ENCODE peak calls at places on chromosome 16, in eight cellular contexts. I is uterus, M is H1, F is right cardiac atrium, N is A549, Y is AG10803, O is aorta, R is bronchial epithelial cell. D is an unnamed sample.

GRCh38 chr16:57616871-57617270 is 11.6 kb upstream of the ADGRG1 start:
- DNase-seq in I (no peak), M (peak; percentile 30), F (peak; percentile 38), N (no peak), Y (no peak), O (peak; percentile 42), R (no peak), D (no peak)

GRCh38 chr16:21021316-21021715 is 120.7 kb downstream of the LYRM1 start:
- DNase-seq in I (no peak), M (no peak), F (no peak), N (no peak), Y (no peak), O (no peak), R (no peak), D (no peak)

GRCh38 chr16:50747206-50747956 is 5.5 kb downstream of the CYLD start:
- DNase-seq in I (no peak), M (no peak), F (no peak), N (peak; percentile 22), Y (no peak), O (no peak), R (peak; percentile 45), D (no peak)

GRCh38 chr16:28936784-28937155 is 5.0 kb downstream of the CD19 start:
- DNase-seq in I (no peak), M (no peak), F (peak; percentile 67), N (no peak), Y (no peak), O (no peak), R (no peak), D (no peak)

GRCh38 chr16:20285993-20286499 is 41.3 kb downstream of the GP2 start:
- DNase-seq in I (no peak), M (no peak), F (no peak), N (no peak), Y (no peak), O (no peak), R (no peak), D (no peak)

GRCh38 chr16:85172465-85173071 is 60.3 kb upstream of the CIBAR2 start:
- DNase-seq in I (no peak), M (peak; percentile 70), F (no peak), N (peak; percentile 62), Y (peak; percentile 54), O (peak; percentile 79), R (peak; percentile 12), D (no peak)

GRCh38 chr16:58360041-58360634 is 32.1 kb upstream of the GINS3 start:
- DNase-seq in I (no peak), M (no peak), F (no peak), N (no peak), Y (no peak), O (no peak), R (no peak), D (no peak)

GRCh38 chr16:76360384-76360783 is 83.2 kb downstream of the CNTNAP4 start:
- DNase-seq in I (no peak), M (no peak), F (no peak), N (no peak), Y (no peak), O (no peak), R (no peak), D (no peak)

GRCh38 chr16:17470871-17471744 is at the start of gene XYLT1:
- DNase-seq in I (peak; percentile 77), M (peak; percentile 81), F (peak; percentile 86), N (no peak), Y (peak; percentile 98), O (peak; percentile 90), R (peak; percentile 76), D (no peak)

GRCh38 chr16:23145186-23145585 is 4.1 kb downstream of the USP31 start:
- DNase-seq in I (no peak), M (no peak), F (no peak), N (no peak), Y (no peak), O (no peak), R (peak; percentile 78), D (peak; percentile 76)

GRCh38 chr16:57023541-57024249 is 34.3 kb downstream of the NLRC5 start:
- DNase-seq in I (no peak), M (no peak), F (no peak), N (no peak), Y (no peak), O (peak; percentile 65), R (no peak), D (no peak)

GRCh38 chr16:6977291-6977690 is 355.4 kb upstream of the RBFOX1 start:
- DNase-seq in I (no peak), M (no peak), F (no peak), N (no peak), Y (no peak), O (no peak), R (no peak), D (no peak)

GRCh38 chr16:87607223-87607622 is 4.9 kb downstream of the JPH3 start:
- DNase-seq in I (no peak), M (no peak), F (no peak), N (no peak), Y (no peak), O (no peak), R (no peak), D (no peak)

GRCh38 chr16:57663436-57663835 is 4.7 kb upstream of the ADGRG3 start:
- DNase-seq in I (no peak), M (no peak), F (no peak), N (no peak), Y (no peak), O (no peak), R (no peak), D (no peak)

GRCh38 chr16:79717324-79717848 is 116.8 kb upstream of the MAF start:
- DNase-seq in I (no peak), M (no peak), F (no peak), N (no peak), Y (no peak), O (no peak), R (no peak), D (no peak)

GRCh38 chr16:32116080-32116479 is 137.0 kb upstream of the TP53TG3D start:
- DNase-seq in I (no peak), M (no peak), F (peak; percentile 52), N (no peak), Y (no peak), O (peak; percentile 71), R (no peak), D (no peak)

GRCh38 chr16:23256440-23256839 is 45.7 kb upstream of the SCNN1B start:
- DNase-seq in I (no peak), M (no peak), F (no peak), N (no peak), Y (no peak), O (no peak), R (no peak), D (no peak)

GRCh38 chr16:49631521-49632041 is 224.3 kb downstream of the ZNF423 start:
- DNase-seq in I (no peak), M (no peak), F (no peak), N (no peak), Y (peak; percentile 57), O (no peak), R (no peak), D (no peak)

GRCh38 chr16:3101841-3102470 is 2.9 kb upstream of the ZSCAN10 start:
- DNase-seq in I (no peak), M (peak; percentile 61), F (peak; percentile 63), N (no peak), Y (no peak), O (no peak), R (no peak), D (no peak)

GRCh38 chr16:50274771-50275415 is 8.5 kb downstream of the ADCY7 start:
- DNase-seq in I (no peak), M (no peak), F (no peak), N (no peak), Y (no peak), O (peak; percentile 48), R (no peak), D (no peak)

GRCh38 chr16:3662601-3663000 is 8.1 kb downstream of the DNASE1 start:
- DNase-seq in I (no peak), M (no peak), F (no peak), N (no peak), Y (no peak), O (peak; percentile 59), R (no peak), D (no peak)

GRCh38 chr16:7397901-7398300 is 65.3 kb downstream of the RBFOX1 start:
- DNase-seq in I (no peak), M (no peak), F (no peak), N (no peak), Y (peak; percentile 84), O (no peak), R (no peak), D (no peak)

GRCh38 chr16:85019659-85020245 is 7.8 kb upstream of the KIAA0513 start:
- DNase-seq in I (peak; percentile 27), M (no peak), F (peak; percentile 78), N (no peak), Y (no peak), O (peak; percentile 76), R (peak; percentile 44), D (no peak)

GRCh38 chr16:53507464-53508180 is 4.6 kb upstream of the AKTIP start:
- DNase-seq in I (no peak), M (no peak), F (no peak), N (no peak), Y (no peak), O (no peak), R (no peak), D (no peak)

DNA sequence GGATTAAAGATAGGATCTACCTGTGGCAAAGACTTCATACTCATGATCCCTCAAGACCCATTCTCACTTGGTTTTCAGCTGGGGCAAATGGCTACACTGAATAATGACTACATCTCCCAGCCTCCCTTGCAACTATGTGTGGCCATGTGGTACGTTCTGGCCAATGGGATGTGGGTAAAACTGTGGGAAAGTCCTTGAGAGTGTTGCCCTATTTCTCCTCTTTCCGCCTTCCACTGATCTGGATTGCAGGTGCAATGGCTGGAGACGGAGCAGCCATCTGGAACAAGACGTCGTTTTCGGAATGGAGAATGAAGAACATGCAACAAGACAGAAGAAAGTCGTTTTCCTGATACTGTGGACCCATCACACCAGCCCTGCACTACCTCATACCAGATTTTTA is 48.5 kb downstream of the HAPSTR1 start:
- DNase-seq in I (no peak), M (no peak), F (no peak), N (peak; percentile 70), Y (peak; percentile 43), O (peak; percentile 45), R (no peak), D (no peak)
- H3K4me3 ChIP-seq in I (no peak overlapping the region), M (no peak overlapping the region), F (no peak overlapping the region), N (no peak overlapping the region), Y (no peak overlapping the region), O (no peak overlapping the region), R (no peak overlapping the region), D (no peak overlapping the region)

GRCh38 chr16:89200124-89200849 is at the start of gene SLC22A31:
- DNase-seq in I (no peak), M (peak; percentile 66), F (peak; percentile 54), N (no peak), Y (no peak), O (peak; percentile 73), R (no peak), D (no peak)
- H3K4me3 ChIP-seq in I (peak within 1 kb of the TSS; percentile 23), M (peak within 1 kb of the TSS; percentile 40), F (peak within 1 kb of the TSS; percentile 44), N (peak within 1 kb of the TSS; percentile 62), Y (no peak within 1 kb of the TSS), O (no peak within 1 kb of the TSS), R (peak within 1 kb of the TSS; percentile 12), D (no peak within 1 kb of the TSS)

GRCh38 chr16:72355561-72355960 is 183.6 kb upstream of the PMFBP1 start:
- DNase-seq in I (no peak), M (no peak), F (no peak), N (no peak), Y (peak; percentile 83), O (no peak), R (no peak), D (no peak)
- H3K4me3 ChIP-seq in I (no peak overlapping the region), M (no peak overlapping the region), F (no peak overlapping the region), N (no peak overlapping the region), Y (no peak overlapping the region), O (no peak overlapping the region), R (no peak overlapping the region), D (no peak overlapping the region)

GRCh38 chr16:83952587-83952939 is 477 bp upstream of the OSGIN1 start:
- DNase-seq in I (no peak), M (no peak), F (no peak), N (no peak), Y (no peak), O (no peak), R (peak; percentile 61), D (no peak)
- H3K4me3 ChIP-seq in I (peak overlapping the region; percentile 56), M (no peak overlapping the region), F (peak overlapping the region; percentile 61), N (peak overlapping the region; percentile 67), Y (peak overlapping the region; percentile 79), O (no peak overlapping the region), R (peak overlapping the region; percentile 62), D (peak overlapping the region; percentile 57)

D was measured in SK-N-MC.